ENCODE peak calls at places on chromosomes 16 and 17, in six cellular contexts. M, N, E, A, S and U are unnamed samples. For H3K4me1, the result is how much of the 10 kb centered on the place peaks cover.

GRCh38 chr17:29682987-29683386 is 60.3 kb upstream of the CORO6 start:
- DNase-seq in S (no peak), N (no peak), A (no peak), M (no peak), E (peak), U (no peak)

GRCh38 chr17:65389956-65390355 is 171.5 kb downstream of the AXIN2 start:
- DNase-seq in N (no peak), E (no peak), S (no peak), M (no peak), A (no peak), U (no peak)

GRCh38 chr17:81733507-81734404 is 21.7 kb downstream of the SLC25A10 start:
- DNase-seq in N (peak), M (peak), A (peak), E (peak), S (peak), U (peak)

GRCh38 chr17:75645501-75645888 is 12.3 kb downstream of the SMIM5 start:
- DNase-seq in A (no peak), S (no peak), N (no peak), E (no peak), M (no peak), U (no peak)

GRCh38 chr16:30000768-30001631 is 5.0 kb downstream of the INO80E start:
- DNase-seq in M (no peak), A (no peak), E (no peak), S (no peak), N (no peak), U (no peak)

GRCh38 chr17:55547027-55547670 is 35.9 kb upstream of the SMIM36 start:
- DNase-seq in M (no peak), N (no peak), E (no peak), S (no peak), A (no peak), U (no peak)

GRCh38 chr17:50210249-50211225 is 9.1 kb upstream of the COL1A1 start:
- DNase-seq in N (peak), E (peak), M (no peak), A (peak), S (peak), U (no peak)

GRCh38 chr17:7858487-7858832 is 657 bp downstream of the CYB5D1 start:
- DNase-seq in N (peak), A (no peak), S (peak), E (peak), M (peak), U (no peak)

GRCh38 chr16:11446566-11447119 is 101.4 kb downstream of the RMI2 start:
- DNase-seq in M (no peak), S (no peak), A (no peak), N (no peak), E (no peak), U (no peak)

GRCh38 chr16:65950211-65950610 is 416.3 kb upstream of the CDH5 start:
- DNase-seq in N (no peak), A (no peak), M (no peak), S (no peak), E (no peak), U (no peak)

GRCh38 chr16:70694088-70694487 is 8.2 kb upstream of the MTSS2 start:
- DNase-seq in M (no peak), S (peak), A (no peak), N (no peak), E (peak), U (no peak)

GRCh38 chr16:88356727-88357199 is 26.0 kb upstream of the ZNF469 start:
- DNase-seq in E (no peak), A (no peak), M (no peak), S (no peak), N (no peak), U (no peak)

GRCh38 chr16:138049-138417 is 440 bp downstream of the NPRL3 start:
- DNase-seq in M (peak), N (peak), E (peak), S (peak), A (peak), U (peak)

GRCh38 chr16:64364894-64365293 is 757.0 kb downstream of the CDH11 start:
- DNase-seq in N (no peak), M (no peak), E (no peak), A (no peak), S (no peak), U (no peak)

GRCh38 chr16:86137359-86137758 is 238.4 kb downstream of the IRF8 start:
- DNase-seq in E (no peak), M (no peak), A (no peak), N (no peak), S (no peak), U (no peak)

GRCh38 chr16:54265558-54266213 is 20.9 kb downstream of the IRX3 start:
- DNase-seq in S (no peak), A (no peak), E (no peak), N (no peak), M (no peak), U (no peak)

GRCh38 chr17:69363488-69364210 is 36.7 kb upstream of the ABCA5 start:
- DNase-seq in M (no peak), N (no peak), S (no peak), E (no peak), A (no peak), U (no peak)

GRCh38 chr16:66357523-66357928 is 9.0 kb upstream of the CDH5 start:
- DNase-seq in S (peak), A (peak), M (no peak), N (peak), E (peak), U (no peak)

GRCh38 chr17:14101976-14102375 is 32.7 kb downstream of the COX10 start:
- DNase-seq in M (no peak), E (no peak), N (no peak), A (no peak), S (no peak), U (no peak)

GRCh38 chr16:3138342-3138741 is 3.5 kb downstream of the ZNF213 start:
- DNase-seq in N (no peak), M (no peak), E (no peak), S (no peak), A (no peak), U (no peak)

GRCh38 chr16:86585821-86586611 is 7.7 kb downstream of the FOXL1 start:
- DNase-seq in E (no peak), A (no peak), S (no peak), N (no peak), M (no peak), U (no peak)

GRCh38 chr16:11563493-11564040 is 23.2 kb downstream of the LITAF start:
- DNase-seq in E (no peak), A (no peak), M (no peak), N (no peak), S (no peak), U (peak)

GRCh38 chr16:67483150-67483549 is at the start of gene AGRP:
- DNase-seq in S (no peak), E (no peak), M (no peak), N (no peak), A (no peak), U (no peak)
- H3K27ac ChIP-seq in S (peak), E (no peak), M (peak), N (peak), A (peak), U (peak)

DNA sequence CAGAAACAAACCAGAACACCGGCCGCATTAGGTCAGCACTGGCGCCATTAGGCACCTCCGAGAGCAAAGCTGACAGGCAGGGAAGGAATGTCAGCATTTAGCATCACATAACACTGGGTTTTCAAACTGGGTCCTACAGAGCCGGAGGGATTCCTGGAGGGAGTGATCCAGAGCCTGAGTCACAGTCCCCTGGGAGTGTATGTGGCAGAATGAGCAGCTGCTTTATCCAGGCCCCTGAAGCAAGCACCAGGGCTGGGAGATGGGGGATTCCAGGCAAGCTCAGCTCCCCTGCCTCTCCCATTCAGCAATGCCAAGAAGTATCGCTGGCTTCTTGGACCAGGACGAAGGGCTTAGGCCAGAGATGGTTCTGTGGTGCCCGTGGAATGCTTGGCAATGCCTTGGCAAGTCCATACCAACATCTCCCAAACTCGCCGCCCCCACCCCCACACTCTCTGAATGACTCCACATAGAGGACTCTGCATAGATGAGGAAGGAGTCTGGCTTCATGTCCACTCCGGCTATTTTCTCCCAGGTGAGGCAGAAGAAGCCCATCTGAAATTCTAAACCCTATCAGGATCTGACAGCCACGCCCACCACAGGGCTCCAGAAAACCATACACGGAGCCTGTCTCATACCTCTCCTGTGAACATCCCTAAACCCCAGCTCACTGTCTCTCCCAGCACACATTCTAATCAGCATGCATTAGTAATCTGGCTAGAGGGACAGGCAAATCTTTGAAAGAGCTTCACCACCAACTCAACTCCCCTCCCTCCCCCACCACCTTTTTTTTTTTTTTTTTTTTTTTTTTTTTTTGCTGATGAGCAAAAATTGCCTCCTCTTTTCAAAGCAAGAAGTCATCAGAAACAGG is 20.3 kb downstream of the GAS7 start:
- DNase-seq in M (no peak), A (no peak), N (no peak), S (no peak), E (peak), U (no peak)
- H3K4me3 ChIP-seq in M (no peak), A (no peak), N (no peak), S (no peak), E (no peak), U (no peak)

GRCh38 chr16:27359615-27360014 is 42.4 kb upstream of the IL21R start:
- DNase-seq in A (no peak), N (no peak), S (no peak), M (no peak), E (no peak), U (no peak)
- H3K4me1 ChIP-seq in A (under half), N (under half), S (under half), M (under half), E (under half), U (under half)

GRCh38 chr17:17716837-17717523 is 35.7 kb downstream of the RAI1 start:
- DNase-seq in E (no peak), N (no peak), S (no peak), M (no peak), A (no peak), U (no peak)

GRCh38 chr17:17714879-17715278 is 33.6 kb downstream of the RAI1 start:
- DNase-seq in A (no peak), N (no peak), E (no peak), M (no peak), S (no peak), U (no peak)

GRCh38 chr17:17712268-17712924 is 31.1 kb downstream of the RAI1 start:
- DNase-seq in N (no peak), S (no peak), M (no peak), E (no peak), A (no peak), U (no peak)

GRCh38 chr17:17713839-17714238 is 32.6 kb downstream of the RAI1 start:
- DNase-seq in S (no peak), N (no peak), E (no peak), M (no peak), A (no peak), U (no peak)

DNA sequence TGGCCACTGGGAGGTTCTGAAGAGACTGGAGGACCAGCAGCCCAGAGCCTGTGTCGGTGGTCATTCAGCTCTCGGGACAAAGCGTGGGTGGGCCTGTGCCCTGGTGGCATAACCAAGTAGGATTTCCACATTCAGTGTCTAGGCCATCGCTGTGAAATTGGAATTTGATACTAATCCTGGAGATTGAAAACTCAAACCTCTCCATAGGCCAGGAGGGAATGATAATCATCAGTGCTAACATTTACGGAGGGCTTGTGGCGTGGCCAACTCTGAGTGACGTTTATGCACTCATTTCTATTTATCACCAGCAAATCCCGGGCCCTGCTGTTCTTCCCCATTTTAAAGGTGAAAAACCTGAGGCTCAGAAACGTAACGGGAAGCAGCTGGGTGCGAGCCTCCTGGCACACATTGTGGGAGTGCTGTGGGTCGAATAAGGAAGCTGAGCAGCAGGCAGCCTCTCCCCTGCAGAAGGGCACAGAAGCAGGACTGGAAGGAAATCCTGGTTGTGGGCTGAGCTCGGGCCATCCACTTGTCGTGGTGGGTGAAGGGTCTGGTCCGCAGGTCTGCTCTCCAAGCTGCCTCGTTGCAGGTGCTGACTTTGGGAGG is 33.1 kb downstream of the RAI1 start:
- DNase-seq in M (no peak), E (no peak), S (no peak), A (no peak), N (no peak), U (no peak)
- H3K27ac ChIP-seq in M (no peak), E (no peak), S (peak), A (peak), N (peak), U (no peak)

DNA sequence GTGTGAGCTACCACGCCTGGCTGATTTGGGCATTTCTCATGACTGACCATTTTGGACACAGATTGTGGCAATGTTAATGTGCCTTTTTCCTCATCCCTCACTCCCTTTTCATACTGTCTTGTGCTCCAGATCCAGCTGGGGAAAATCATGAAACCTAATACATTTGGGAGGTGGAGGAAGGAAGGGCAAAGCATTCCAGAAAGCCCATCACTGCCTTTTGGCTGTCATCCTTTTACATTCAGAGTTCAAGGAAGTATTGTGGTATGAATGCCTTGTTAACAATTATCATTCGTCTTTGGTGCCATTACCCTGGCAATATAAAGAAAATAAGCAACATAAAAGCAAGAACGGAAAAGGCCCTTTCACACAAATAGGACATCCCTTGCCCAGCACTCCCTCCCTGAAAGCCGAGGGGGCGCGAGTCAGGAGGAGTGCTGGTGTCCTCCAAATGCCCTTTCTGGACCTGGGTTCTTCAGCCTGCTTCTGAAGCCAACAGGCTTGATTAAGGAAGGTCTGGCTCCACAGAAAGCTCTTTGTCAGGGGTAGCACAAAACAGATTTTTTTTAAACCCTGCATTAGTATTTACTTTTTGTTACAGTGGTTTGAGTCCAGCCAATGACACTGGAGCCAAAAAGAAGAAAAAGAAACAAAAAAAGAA is 20.1 kb downstream of the NMT1 start:
- DNase-seq in S (no peak), N (no peak), M (no peak), A (no peak), E (no peak), U (no peak)
- H3K4me3 ChIP-seq in S (no peak), N (no peak), M (no peak), A (no peak), E (no peak), U (no peak)

GRCh38 chr16:84724619-84725307 is 25.0 kb downstream of the USP10 start:
- DNase-seq in A (no peak), M (no peak), E (no peak), S (peak), N (no peak), U (no peak)
- H3K4me1 ChIP-seq in A (under half), M (under half), E (under half), S (under half), N (under half), U (under half)

DNA sequence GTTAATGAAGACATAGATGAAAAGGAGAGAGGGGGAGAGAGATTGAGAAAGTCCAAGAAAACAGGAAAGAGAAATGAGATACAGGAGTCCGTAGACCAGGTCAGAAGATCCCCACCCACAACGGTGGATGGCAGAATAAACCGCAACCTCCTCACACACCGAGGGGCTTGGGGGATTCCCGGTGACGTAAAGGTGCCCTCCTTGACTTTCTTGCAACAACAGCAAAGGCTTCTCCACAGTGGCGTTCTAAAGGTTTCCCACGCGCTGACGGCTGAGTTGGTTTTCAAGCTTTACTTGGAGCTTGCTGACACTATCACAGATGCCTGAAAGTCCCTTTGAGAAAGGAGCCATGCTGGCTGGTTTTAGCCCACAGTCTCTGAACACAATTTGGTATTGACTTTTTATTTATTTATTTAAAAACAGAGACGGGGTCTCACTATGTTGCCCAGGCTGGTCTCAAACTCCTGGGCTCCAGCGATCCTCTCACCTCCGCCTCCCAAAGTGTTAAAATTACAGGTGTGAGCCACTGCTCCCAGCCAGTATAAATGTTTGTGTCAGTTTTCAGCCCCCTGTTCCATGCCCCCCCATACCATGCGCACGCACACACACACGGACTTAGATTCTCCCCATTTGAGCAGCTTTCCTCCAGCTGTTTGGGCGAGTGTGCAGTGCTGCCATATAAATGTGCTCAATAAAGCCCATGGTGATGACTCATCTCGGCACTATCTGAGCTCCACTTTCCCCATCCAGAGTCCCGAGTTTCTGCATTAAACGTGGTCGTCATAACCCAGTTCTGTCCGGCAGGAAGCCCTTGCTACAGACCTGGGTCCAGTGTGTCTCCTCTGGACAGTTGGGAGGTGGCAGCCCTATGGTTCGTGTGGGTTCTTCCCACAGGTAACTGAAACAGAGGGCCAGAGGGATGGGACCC is 33.0 kb upstream of the SEC14L1 start:
- DNase-seq in S (no peak), N (no peak), A (no peak), M (peak), E (no peak), U (peak)
- H3K27ac ChIP-seq in S (peak), N (no peak), A (no peak), M (no peak), E (no peak), U (peak)

GRCh38 chr16:27240948-27241531 is 27.5 kb downstream of the NSMCE1 start:
- DNase-seq in E (no peak), M (no peak), S (no peak), A (no peak), N (no peak), U (no peak)

GRCh38 chr16:27243725-27244362 is 24.7 kb downstream of the NSMCE1 start:
- DNase-seq in M (no peak), N (no peak), E (no peak), S (no peak), A (no peak), U (no peak)

GRCh38 chr16:27241658-27242057 is 26.9 kb downstream of the NSMCE1 start:
- DNase-seq in E (no peak), S (no peak), N (no peak), A (no peak), M (no peak), U (no peak)

GRCh38 chr16:27242868-27243590 is 25.5 kb downstream of the NSMCE1 start:
- DNase-seq in S (peak), E (peak), M (peak), A (peak), N (peak), U (no peak)

DNA sequence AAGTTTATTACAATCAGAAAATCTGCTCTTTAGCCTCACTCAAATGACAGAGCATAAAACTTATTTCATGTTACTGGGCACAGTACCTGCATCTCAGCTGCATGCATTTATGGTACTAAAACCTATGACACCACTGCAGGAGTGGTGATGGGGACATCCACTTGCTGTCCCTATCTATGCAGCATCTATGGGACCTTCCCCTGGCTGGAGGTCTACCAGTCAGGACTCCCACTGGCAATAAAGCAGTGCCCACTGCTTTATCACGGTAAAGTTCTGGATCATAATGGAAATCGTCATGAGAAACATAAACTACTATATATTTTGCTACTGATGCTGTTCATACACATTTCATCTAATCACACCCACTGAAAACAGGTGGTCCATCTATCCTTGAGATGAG is 26.2 kb downstream of the NSMCE1 start:
- DNase-seq in S (no peak), A (no peak), M (no peak), N (no peak), E (no peak), U (no peak)
- H3K4me3 ChIP-seq in S (no peak), A (peak), M (no peak), N (no peak), E (no peak), U (no peak)

DNA sequence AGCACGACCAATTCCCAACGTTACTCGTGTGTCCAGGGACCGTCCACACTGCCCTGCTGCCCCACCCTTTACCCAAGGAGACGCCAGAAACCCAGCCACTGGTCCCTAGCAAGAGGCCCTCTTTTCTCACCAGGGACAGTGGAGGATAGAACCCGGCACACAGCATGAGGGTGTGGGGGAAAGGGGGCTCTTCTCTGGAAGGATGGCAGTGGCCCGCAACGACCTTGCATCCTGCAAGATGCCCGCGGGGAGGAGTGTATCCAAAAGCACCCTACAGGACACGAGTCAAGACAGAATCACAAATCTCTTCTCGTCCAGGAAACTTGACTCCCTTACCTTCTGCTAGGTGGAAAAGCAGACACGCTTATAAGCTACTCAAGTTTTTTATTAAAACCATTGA is 104.0 kb downstream of the ANKRD11 start:
- DNase-seq in M (no peak), S (no peak), E (no peak), A (no peak), N (no peak), U (no peak)
- H3K4me1 ChIP-seq in M (half or more), S (under half), E (under half), A (under half), N (under half), U (half or more)